ENCODE peak calls at places on chromosomes 7 and 10, in four cellular contexts. M, X, R and G are unnamed samples. For H3K9me3, the result is how much of the 10 kb centered on the place peaks cover.

GRCh38 chr10:118238573-118239240 is 103.4 kb downstream of the FAM204A start:
- DNase-seq in M (no peak), X (no peak), R (peak), G (no peak)

GRCh38 chr10:114045071-114045737 is 1.5 kb downstream of the ADRB1 start:
- DNase-seq in M (peak), R (peak), X (peak), G (no peak)

GRCh38 chr7:34501161-34501560 is 156.9 kb upstream of the NPSR1 start:
- DNase-seq in R (no peak), M (no peak), X (no peak), G (no peak)

GRCh38 chr10:134205-134742 is 981 bp upstream of the ZMYND11 start:
- DNase-seq in X (peak), M (no peak), R (peak), G (no peak)

GRCh38 chr7:122528879-122529481 is 169.9 kb downstream of the RNF133 start:
- DNase-seq in X (no peak), R (peak), M (no peak), G (no peak)

GRCh38 chr10:22560391-22561239 is 153.8 kb downstream of the PIP4K2A start:
- DNase-seq in R (no peak), M (no peak), X (no peak), G (no peak)

GRCh38 chr7:92044148-92044547 is 90.1 kb downstream of the CYP51A1 start:
- DNase-seq in X (no peak), M (no peak), R (no peak), G (no peak)

GRCh38 chr7:66950763-66951162 is 29.7 kb downstream of the TMEM248 start:
- DNase-seq in M (no peak), R (no peak), X (no peak), G (no peak)

GRCh38 chr10:132382231-132382922 is 14.6 kb upstream of the PWWP2B start:
- DNase-seq in R (no peak), X (no peak), M (peak), G (no peak)

GRCh38 chr7:112421666-112422486 is 28.4 kb upstream of the IFRD1 start:
- DNase-seq in X (no peak), R (no peak), M (no peak), G (no peak)

GRCh38 chr7:120951826-120952225 is 1.2 kb downstream of the ING3 start:
- DNase-seq in R (no peak), X (no peak), M (no peak), G (no peak)

GRCh38 chr7:78779788-78780187 is 673.7 kb downstream of the MAGI2 start:
- DNase-seq in R (no peak), M (no peak), X (no peak), G (no peak)

GRCh38 chr7:51224811-51225581 is 91.6 kb downstream of the COBL start:
- DNase-seq in M (no peak), R (peak), X (no peak), G (no peak)

GRCh38 chr7:20440472-20441105 is 109.9 kb downstream of the ITGB8 start:
- DNase-seq in M (no peak), X (no peak), R (peak), G (no peak)

GRCh38 chr10:1575481-1576244 is 161.7 kb downstream of the ADARB2 start:
- DNase-seq in R (no peak), M (peak), X (no peak), G (no peak)

GRCh38 chr10:126392469-126392868 is 4.2 kb upstream of the ADAM12 start:
- DNase-seq in R (no peak), M (no peak), X (no peak), G (no peak)

GRCh38 chr7:17301491-17302101 is 3.1 kb downstream of the AHR start:
- DNase-seq in R (peak), X (peak), M (no peak), G (peak)

GRCh38 chr7:128843938-128844621 is 13.9 kb downstream of the FLNC start:
- DNase-seq in M (peak), R (no peak), X (no peak), G (no peak)

GRCh38 chr10:43957267-43958070 is 308.8 kb upstream of the ZNF32 start:
- DNase-seq in R (no peak), X (no peak), M (no peak), G (no peak)

GRCh38 chr10:14532473-14533251 is 201.9 kb upstream of the FRMD4A start:
- DNase-seq in M (no peak), R (peak), X (no peak), G (no peak)

GRCh38 chr10:12799746-12800145 is 201.8 kb downstream of the CCDC3 start:
- DNase-seq in R (no peak), X (no peak), M (no peak), G (no peak)

GRCh38 chr7:108408294-108409004 is 47.8 kb downstream of the NRCAM start:
- DNase-seq in R (no peak), M (no peak), X (no peak), G (no peak)

GRCh38 chr10:44308935-44309334 is 76.0 kb downstream of the CXCL12 start:
- DNase-seq in X (no peak), R (no peak), M (no peak), G (no peak)

GRCh38 chr10:124467165-124467564 is 5.5 kb downstream of the LHPP start:
- DNase-seq in X (no peak), R (no peak), M (no peak), G (no peak)

GRCh38 chr7:154647625-154648024 is 355.3 kb downstream of the PAXIP1 start:
- DNase-seq in R (no peak), X (no peak), M (no peak), G (no peak)

GRCh38 chr7:154640917-154641316 is 362.0 kb downstream of the PAXIP1 start:
- DNase-seq in M (no peak), R (no peak), X (no peak), G (no peak)

GRCh38 chr7:154646126-154647013 is 356.6 kb downstream of the PAXIP1 start:
- DNase-seq in R (no peak), M (no peak), X (no peak), G (no peak)

GRCh38 chr7:154640266-154640865 is 362.6 kb downstream of the PAXIP1 start:
- DNase-seq in M (no peak), R (peak), X (no peak), G (no peak)

GRCh38 chr7:154644366-154644765 is 358.6 kb downstream of the PAXIP1 start:
- DNase-seq in R (no peak), X (no peak), M (no peak), G (no peak)
- H3K9me3 ChIP-seq in R (under half), X (under half), M (under half), G (under half)

DNA sequence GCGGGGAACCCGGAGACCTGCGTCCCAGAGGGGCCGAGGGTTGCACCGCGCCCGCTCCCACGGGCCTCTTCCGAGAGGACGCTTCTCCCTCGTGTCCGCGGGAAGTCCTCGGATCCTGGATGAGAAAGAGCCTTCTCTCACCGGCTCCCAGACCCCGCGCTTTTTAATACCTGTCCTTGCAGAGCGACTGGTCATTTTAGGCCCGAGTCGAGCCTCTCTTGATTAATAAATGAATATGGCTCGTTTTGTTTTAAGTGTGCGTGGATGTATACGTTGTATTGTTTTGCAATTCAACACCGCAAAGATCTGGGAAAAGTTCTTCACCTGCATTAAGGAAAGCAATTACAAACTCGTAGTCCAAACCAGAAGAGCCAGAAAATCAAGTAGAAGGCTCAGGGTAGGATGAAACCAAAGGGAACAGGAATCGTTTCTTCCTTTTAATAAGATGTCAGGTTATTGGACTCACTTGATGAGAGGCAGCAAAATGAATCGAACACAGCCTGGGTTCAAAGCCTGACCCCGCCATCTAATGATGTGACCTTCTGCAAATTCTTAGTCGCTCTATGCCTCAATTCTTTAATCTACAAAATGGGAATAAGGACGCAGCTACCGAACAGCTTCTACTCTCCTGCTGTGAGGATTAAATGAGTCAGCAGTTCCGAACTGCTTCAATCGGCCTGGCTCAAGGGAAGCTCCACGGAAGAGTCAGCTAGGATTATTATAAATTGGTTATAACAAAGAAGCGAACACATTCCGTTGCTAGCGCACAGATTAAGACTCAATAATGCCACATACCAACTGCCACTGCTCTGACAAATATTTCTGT is 277.8 kb upstream of the NEBL start:
- DNase-seq in X (no peak), M (no peak), R (no peak), G (no peak)
- H3K9me3 ChIP-seq in X (under half), M (under half), R (under half), G (under half)

GRCh38 chr7:158533386-158534133 is 54.1 kb downstream of the PTPRN2 start:
- DNase-seq in R (no peak), M (no peak), X (no peak), G (no peak)

GRCh38 chr7:158530800-158531609 is 56.6 kb downstream of the PTPRN2 start:
- DNase-seq in X (no peak), R (no peak), M (no peak), G (no peak)

GRCh38 chr7:158532093-158532627 is 55.5 kb downstream of the PTPRN2 start:
- DNase-seq in R (no peak), M (no peak), X (no peak), G (no peak)

GRCh38 chr7:158529181-158530096 is 58.2 kb downstream of the PTPRN2 start:
- DNase-seq in M (no peak), X (no peak), R (no peak), G (no peak)

GRCh38 chr7:158531661-158532060 is 56.0 kb downstream of the PTPRN2 start:
- DNase-seq in R (no peak), X (no peak), M (no peak), G (no peak)
- H3K9me3 ChIP-seq in R (under half), X (under half), M (under half), G (under half)

DNA sequence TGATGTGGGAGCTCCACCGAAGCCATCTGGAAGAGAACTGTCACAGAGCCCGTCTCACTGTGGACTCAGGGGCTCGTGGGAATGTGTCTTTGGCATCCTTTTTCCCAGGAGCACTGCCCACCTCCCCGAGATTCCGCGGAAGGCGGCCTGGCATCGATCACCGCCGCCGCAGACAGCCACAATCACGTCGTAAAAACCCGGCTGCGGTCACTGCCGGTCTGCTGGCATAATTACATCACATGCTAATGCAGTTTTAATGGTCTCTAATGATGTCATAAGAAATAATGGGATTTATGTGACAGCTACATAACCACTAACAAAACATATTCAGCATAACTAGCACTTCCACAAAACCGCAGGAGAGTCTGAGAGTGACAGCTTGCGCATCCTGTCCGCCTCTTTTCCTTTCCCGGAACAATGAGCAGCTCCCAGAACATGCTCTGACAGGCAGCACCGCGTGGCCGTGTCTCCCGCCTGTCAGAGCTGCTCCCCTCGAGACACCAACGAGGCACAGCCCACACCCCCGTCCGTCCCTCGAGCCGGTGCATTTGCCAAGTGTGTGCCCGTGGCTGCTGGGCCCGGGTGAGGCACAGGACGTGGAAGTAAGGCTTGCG is 490.0 kb downstream of the PTPRN2 start:
- DNase-seq in M (no peak), X (no peak), R (no peak), G (no peak)
- H3K9me3 ChIP-seq in M (under half), X (under half), R (under half), G (under half)